ENCODE peak calls at places on chromosomes 2 and 18, in seven cellular contexts. O is fibroblast of lung; F is RWPE1; W is activated CD4-positive, alpha-beta T cell treated with anti-CD3 and anti-CD28 coated beads, Interleukin-2, amount 50 U/mL, for 48 hours; J is NCI-H446; L is stromal cell of bone marrow; Q is GDM1. K is an unnamed sample.

GRCh38 chr2:3635171-3636008 is 22.6 kb upstream of the ALLC start:
- DNase-seq in O (no peak), F (no peak), W (no peak), J (no peak), L (no peak), Q (no peak), K (no peak)

GRCh38 chr2:222900354-222900753 is 39.5 kb downstream of the ACSL3 start:
- DNase-seq in O (peak; percentile 87), F (no peak), W (no peak), J (no peak), L (no peak), Q (no peak), K (no peak)

GRCh38 chr18:22705328-22705727 is 227.8 kb upstream of the RBBP8 start:
- DNase-seq in O (peak; percentile 75), F (peak; percentile 33), W (no peak), J (no peak), L (peak; percentile 76), Q (no peak), K (no peak)

GRCh38 chr2:172409042-172409441 is 18.3 kb upstream of the ITGA6 start:
- DNase-seq in O (no peak), F (peak; percentile 16), W (no peak), J (no peak), L (no peak), Q (no peak), K (no peak)

GRCh38 chr2:199379251-199379650 is 78.5 kb downstream of the SATB2 start:
- DNase-seq in O (peak; percentile 64), F (peak; percentile 59), W (no peak), J (no peak), L (peak; percentile 51), Q (no peak), K (no peak)

GRCh38 chr2:196758474-196759377 is 40.8 kb downstream of the GTF3C3 start:
- DNase-seq in O (peak; percentile 59), F (no peak), W (no peak), J (no peak), L (peak; percentile 13), Q (no peak), K (peak; percentile 22)

GRCh38 chr2:144444418-144444817 is 75.5 kb downstream of the ZEB2 start:
- DNase-seq in O (no peak), F (no peak), W (no peak), J (no peak), L (no peak), Q (no peak), K (no peak)

GRCh38 chr18:44609210-44609941 is 71.3 kb upstream of the SETBP1 start:
- DNase-seq in O (no peak), F (no peak), W (no peak), J (no peak), L (no peak), Q (no peak), K (no peak)

GRCh38 chr2:144596074-144596871 is 76.4 kb upstream of the ZEB2 start:
- DNase-seq in O (peak; percentile 81), F (peak; percentile 42), W (no peak), J (no peak), L (peak; percentile 6), Q (peak; percentile 9), K (peak; percentile 58)

K was measured in KBM-7.